ENCODE peak calls at places on chromosomes 1 and 21, in four cellular contexts. One of them, this sample, is unnamed.

GRCh38 chr1:238088891-238089290 is 198.2 kb upstream of the ZP4 start:
- DNase-seq in HFFc6: no peak
- DNase-seq in neural progenitor cell: no peak
- DNase-seq in BE2C: no peak
- DNase-seq in this sample: no peak

GRCh38 chr1:209689484-209689883 is 14.3 kb downstream of the G0S2 start:
- DNase-seq in HFFc6: no peak
- DNase-seq in neural progenitor cell: no peak
- DNase-seq in BE2C: peak; percentile 24
- DNase-seq in this sample: no peak

GRCh38 chr1:184929711-184930202 is 44.6 kb downstream of the NIBAN1 start:
- DNase-seq in HFFc6: no peak
- DNase-seq in neural progenitor cell: no peak
- DNase-seq in BE2C: no peak
- DNase-seq in this sample: no peak

GRCh38 chr1:110102081-110102480 is 10.2 kb upstream of the UBL4B start:
- DNase-seq in HFFc6: peak; percentile 41
- DNase-seq in neural progenitor cell: no peak
- DNase-seq in BE2C: no peak
- DNase-seq in this sample: peak; percentile 47

GRCh38 chr1:14552246-14552970 is 46.1 kb upstream of the KAZN start:
- DNase-seq in HFFc6: no peak
- DNase-seq in neural progenitor cell: peak; percentile 13
- DNase-seq in BE2C: no peak
- DNase-seq in this sample: no peak

GRCh38 chr1:233281711-233282581 is 13.6 kb downstream of the PCNX2 start:
- DNase-seq in HFFc6: no peak
- DNase-seq in neural progenitor cell: no peak
- DNase-seq in BE2C: no peak
- DNase-seq in this sample: peak; percentile 53

GRCh38 chr1:25774921-25775774 is 24.8 kb upstream of the SELENON start:
- DNase-seq in HFFc6: no peak
- DNase-seq in neural progenitor cell: no peak
- DNase-seq in BE2C: peak; percentile 84
- DNase-seq in this sample: peak; percentile 52

GRCh38 chr1:26158271-26159112 is at the start of gene FAM110D:
- DNase-seq in HFFc6: no peak
- DNase-seq in neural progenitor cell: no peak
- DNase-seq in BE2C: no peak
- DNase-seq in this sample: peak; percentile 8

GRCh38 chr1:217090073-217090911 is 367.1 kb upstream of the ESRRG start:
- DNase-seq in HFFc6: no peak
- DNase-seq in neural progenitor cell: peak; percentile 12
- DNase-seq in BE2C: no peak
- DNase-seq in this sample: no peak

GRCh38 chr1:117017648-117018047 is 16.1 kb downstream of the CD101 start:
- DNase-seq in HFFc6: no peak
- DNase-seq in neural progenitor cell: no peak
- DNase-seq in BE2C: no peak
- DNase-seq in this sample: peak; percentile 15

GRCh38 chr1:54857741-54858665 is 29.0 kb downstream of the DHCR24 start:
- DNase-seq in HFFc6: peak; percentile 58
- DNase-seq in neural progenitor cell: no peak
- DNase-seq in BE2C: no peak
- DNase-seq in this sample: no peak

GRCh38 chr1:43530483-43531452 is at the start of gene PTPRF:
- DNase-seq in HFFc6: peak; percentile 9
- DNase-seq in neural progenitor cell: peak; percentile 87
- DNase-seq in BE2C: peak; percentile 60
- DNase-seq in this sample: peak; percentile 70

GRCh38 chr21:37172646-37173045 is 94.5 kb downstream of the VPS26C start:
- DNase-seq in HFFc6: no peak
- DNase-seq in neural progenitor cell: no peak
- DNase-seq in BE2C: no peak
- DNase-seq in this sample: no peak

GRCh38 chr1:177206831-177207230 is 36.1 kb downstream of the BRINP2 start:
- DNase-seq in HFFc6: peak; percentile 15
- DNase-seq in neural progenitor cell: no peak
- DNase-seq in BE2C: no peak
- DNase-seq in this sample: no peak

GRCh38 chr1:67608661-67609571 is 76.1 kb upstream of the GADD45A start:
- DNase-seq in HFFc6: no peak
- DNase-seq in neural progenitor cell: no peak
- DNase-seq in BE2C: peak; percentile 46
- DNase-seq in this sample: no peak

GRCh38 chr21:32578107-32578691 is 7.1 kb downstream of the TCP10L start:
- DNase-seq in HFFc6: no peak
- DNase-seq in neural progenitor cell: peak; percentile 71
- DNase-seq in BE2C: peak; percentile 42
- DNase-seq in this sample: no peak

GRCh38 chr1:65818966-65819365 is 26.3 kb downstream of the PDE4B start:
- DNase-seq in HFFc6: no peak
- DNase-seq in neural progenitor cell: no peak
- DNase-seq in BE2C: no peak
- DNase-seq in this sample: no peak

GRCh38 chr1:88678405-88678804 is 5.7 kb upstream of the PKN2 start:
- DNase-seq in HFFc6: peak; percentile 13
- DNase-seq in neural progenitor cell: no peak
- DNase-seq in BE2C: no peak
- DNase-seq in this sample: no peak

GRCh38 chr1:9593492-9594465 is 5.1 kb downstream of the TMEM201 start:
- DNase-seq in HFFc6: peak; percentile 62
- DNase-seq in neural progenitor cell: peak; percentile 96
- DNase-seq in BE2C: peak; percentile 90
- DNase-seq in this sample: peak; percentile 88

GRCh38 chr21:16517380-16517779 is 787.6 kb downstream of the USP25 start:
- DNase-seq in HFFc6: no peak
- DNase-seq in neural progenitor cell: no peak
- DNase-seq in BE2C: no peak
- DNase-seq in this sample: no peak

GRCh38 chr1:187509091-187509490 is 680.3 kb downstream of the PLA2G4A start:
- DNase-seq in HFFc6: no peak
- DNase-seq in neural progenitor cell: no peak
- DNase-seq in BE2C: no peak
- DNase-seq in this sample: no peak

GRCh38 chr1:111735321-111735720 is 3.9 kb downstream of the INKA2 start:
- DNase-seq in HFFc6: peak; percentile 25
- DNase-seq in neural progenitor cell: no peak
- DNase-seq in BE2C: no peak
- DNase-seq in this sample: no peak

GRCh38 chr1:94237291-94238226 is at the start of gene ARHGAP29:
- DNase-seq in HFFc6: peak; percentile 58
- DNase-seq in neural progenitor cell: peak; percentile 95
- DNase-seq in BE2C: peak; percentile 89
- DNase-seq in this sample: peak; percentile 85

GRCh38 chr1:198663996-198664789 is 25.4 kb downstream of the PTPRC start:
- DNase-seq in HFFc6: no peak
- DNase-seq in neural progenitor cell: no peak
- DNase-seq in BE2C: no peak
- DNase-seq in this sample: no peak

GRCh38 chr1:54846301-54846700 is 40.7 kb downstream of the DHCR24 start:
- DNase-seq in HFFc6: no peak
- DNase-seq in neural progenitor cell: no peak
- DNase-seq in BE2C: no peak
- DNase-seq in this sample: no peak

GRCh38 chr1:15948600-15949452 is 27.1 kb downstream of the ZBTB17 start:
- DNase-seq in HFFc6: peak; percentile 93
- DNase-seq in neural progenitor cell: no peak
- DNase-seq in BE2C: no peak
- DNase-seq in this sample: peak; percentile 76

GRCh38 chr1:33342041-33342723 is 21.3 kb upstream of the A3GALT2 start:
- DNase-seq in HFFc6: peak; percentile 93
- DNase-seq in neural progenitor cell: peak; percentile 90
- DNase-seq in BE2C: peak; percentile 43
- DNase-seq in this sample: no peak
- TF ChIP-seq CTCF in HFFc6: no peak
- TF ChIP-seq CTCF in neural progenitor cell: peak; percentile 4
- TF ChIP-seq CTCF in BE2C: no peak
- TF ChIP-seq CTCF in this sample: no peak

GRCh38 chr1:231322880-231323530 is 14.6 kb downstream of the EXOC8 start:
- DNase-seq in HFFc6: no peak
- DNase-seq in neural progenitor cell: no peak
- DNase-seq in BE2C: no peak
- DNase-seq in this sample: no peak
- TF ChIP-seq CTCF in HFFc6: peak; percentile 42
- TF ChIP-seq CTCF in neural progenitor cell: no peak
- TF ChIP-seq CTCF in BE2C: peak; percentile 22
- TF ChIP-seq CTCF in this sample: no peak

GRCh38 chr1:243345205-243345604 is 89.4 kb downstream of the SDCCAG8 start:
- DNase-seq in HFFc6: no peak
- DNase-seq in neural progenitor cell: no peak
- DNase-seq in BE2C: peak; percentile 31
- DNase-seq in this sample: no peak
- TF ChIP-seq CTCF in HFFc6: peak; percentile 65
- TF ChIP-seq CTCF in neural progenitor cell: peak; percentile 22
- TF ChIP-seq CTCF in BE2C: peak; percentile 41
- TF ChIP-seq CTCF in this sample: no peak

GRCh38 chr1:75062111-75062510 is 72.1 kb upstream of the LHX8 start:
- DNase-seq in HFFc6: no peak
- DNase-seq in neural progenitor cell: no peak
- DNase-seq in BE2C: no peak
- DNase-seq in this sample: no peak

GRCh38 chr1:75067975-75068374 is 66.2 kb upstream of the LHX8 start:
- DNase-seq in HFFc6: no peak
- DNase-seq in neural progenitor cell: no peak
- DNase-seq in BE2C: peak; percentile 9
- DNase-seq in this sample: no peak
- TF ChIP-seq CTCF in HFFc6: no peak
- TF ChIP-seq CTCF in neural progenitor cell: no peak
- TF ChIP-seq CTCF in BE2C: peak; percentile 2
- TF ChIP-seq CTCF in this sample: no peak

GRCh38 chr1:242454262-242455051 is 70.0 kb downstream of the PLD5 start:
- DNase-seq in HFFc6: peak; percentile 16
- DNase-seq in neural progenitor cell: peak; percentile 57
- DNase-seq in BE2C: peak; percentile 24
- DNase-seq in this sample: peak; percentile 34
- TF ChIP-seq CTCF in HFFc6: peak; percentile 79
- TF ChIP-seq CTCF in neural progenitor cell: peak; percentile 83
- TF ChIP-seq CTCF in BE2C: peak; percentile 86
- TF ChIP-seq CTCF in this sample: no peak